ENCODE peak calls at places on chromosome 6, in six cellular contexts. A, J, I, T, M and V are unnamed samples.

GRCh38 chr6:1477432-1478090 is 88.2 kb downstream of the FOXF2 start:
- DNase-seq in A (peak), J (no peak), I (no peak), T (no peak), M (no peak), V (no peak)

GRCh38 chr6:151269318-151269995 is 29.7 kb downstream of the AKAP12 start:
- DNase-seq in A (peak), J (no peak), I (no peak), T (no peak), M (no peak), V (no peak)

GRCh38 chr6:659179-659578 is 2.3 kb upstream of the HUS1B start:
- DNase-seq in A (peak), J (no peak), I (peak), T (no peak), M (no peak), V (no peak)

GRCh38 chr6:37239511-37239910 is 18.1 kb upstream of the TBC1D22B start:
- DNase-seq in A (peak), J (no peak), I (no peak), T (no peak), M (no peak), V (no peak)

GRCh38 chr6:80363501-80363900 is 257.0 kb downstream of the BCKDHB start:
- DNase-seq in A (peak), J (no peak), I (no peak), T (no peak), M (no peak), V (no peak)

GRCh38 chr6:141874930-141875602 is 257.7 kb upstream of the GJE1 start:
- DNase-seq in A (peak), J (no peak), I (no peak), T (no peak), M (no peak), V (no peak)

GRCh38 chr6:31214516-31214915 is 44.0 kb upstream of the POU5F1 start:
- DNase-seq in A (no peak), J (no peak), I (no peak), T (no peak), M (no peak), V (no peak)

GRCh38 chr6:53119772-53120409 is 28.8 kb downstream of the GCM1 start:
- DNase-seq in A (peak), J (no peak), I (peak), T (peak), M (no peak), V (no peak)

GRCh38 chr6:4805553-4806307 is 29.5 kb downstream of the CDYL start:
- DNase-seq in A (peak), J (peak), I (peak), T (peak), M (peak), V (peak)

GRCh38 chr6:29294499-29294914 is 7.0 kb upstream of the OR14J1 start:
- DNase-seq in A (no peak), J (peak), I (no peak), T (no peak), M (no peak), V (no peak)

GRCh38 chr6:139247618-139248017 is 44.2 kb downstream of the TXLNB start:
- DNase-seq in A (no peak), J (no peak), I (no peak), T (no peak), M (no peak), V (no peak)

GRCh38 chr6:32045811-32046449 is 7.7 kb downstream of the CYP21A2 start:
- DNase-seq in A (no peak), J (no peak), I (no peak), T (no peak), M (no peak), V (no peak)

GRCh38 chr6:151023346-151023745 is 157.8 kb downstream of the MTHFD1L start:
- DNase-seq in A (no peak), J (no peak), I (no peak), T (no peak), M (no peak), V (no peak)

GRCh38 chr6:70210462-70210861 is 92.4 kb downstream of the COL9A1 start:
- DNase-seq in A (peak), J (no peak), I (no peak), T (no peak), M (no peak), V (no peak)

GRCh38 chr6:136307351-136307750 is 17.7 kb upstream of the BCLAF1 start:
- DNase-seq in A (no peak), J (no peak), I (no peak), T (no peak), M (no peak), V (no peak)

GRCh38 chr6:16130932-16131387 is 2.1 kb downstream of the MYLIP start:
- DNase-seq in A (peak), J (peak), I (no peak), T (peak), M (no peak), V (no peak)

GRCh38 chr6:26351544-26351953 is 13.4 kb upstream of the BTN3A2 start:
- DNase-seq in A (peak), J (no peak), I (no peak), T (no peak), M (no peak), V (no peak)

GRCh38 chr6:132651062-132651461 is 7.9 kb downstream of the TAAR1 start:
- DNase-seq in A (no peak), J (no peak), I (no peak), T (no peak), M (no peak), V (no peak)

GRCh38 chr6:119713903-119714302 is 364.3 kb upstream of the MAN1A1 start:
- DNase-seq in A (peak), J (no peak), I (no peak), T (no peak), M (no peak), V (no peak)

GRCh38 chr6:161922631-161923119 is 648.8 kb upstream of the AGPAT4 start:
- DNase-seq in A (peak), J (peak), I (peak), T (peak), M (no peak), V (no peak)

GRCh38 chr6:2491137-2491536 is 245.7 kb upstream of the GMDS start:
- DNase-seq in A (no peak), J (no peak), I (no peak), T (no peak), M (no peak), V (no peak)

GRCh38 chr6:32079566-32080290 is 29.4 kb downstream of the TNXB start:
- DNase-seq in A (no peak), J (no peak), I (no peak), T (no peak), M (no peak), V (no peak)

GRCh38 chr6:148395583-148396101 is 53.0 kb downstream of the SASH1 start:
- DNase-seq in A (no peak), J (no peak), I (no peak), T (no peak), M (no peak), V (no peak)

GRCh38 chr6:137977206-137977605 is 110.1 kb downstream of the TNFAIP3 start:
- DNase-seq in A (no peak), J (no peak), I (no peak), T (no peak), M (no peak), V (no peak)

GRCh38 chr6:137977814-137978213 is 110.8 kb downstream of the TNFAIP3 start:
- DNase-seq in A (no peak), J (no peak), I (no peak), T (no peak), M (no peak), V (no peak)

GRCh38 chr6:137973201-137973600 is 106.1 kb downstream of the TNFAIP3 start:
- DNase-seq in A (peak), J (no peak), I (no peak), T (no peak), M (no peak), V (no peak)

GRCh38 chr6:137976430-137976829 is 109.4 kb downstream of the TNFAIP3 start:
- DNase-seq in A (no peak), J (no peak), I (no peak), T (no peak), M (no peak), V (no peak)

GRCh38 chr6:137975058-137975940 is 108.2 kb downstream of the TNFAIP3 start:
- DNase-seq in A (peak), J (no peak), I (no peak), T (no peak), M (no peak), V (no peak)
- H3K27ac ChIP-seq in A (no peak), J (peak), I (no peak), T (no peak), M (no peak), V (no peak)

GRCh38 chr6:110710115-110710514 is 105.2 kb downstream of the CDK19 start:
- DNase-seq in A (no peak), J (no peak), I (no peak), T (no peak), M (no peak), V (no peak)

GRCh38 chr6:110703906-110704594 is 111.2 kb downstream of the CDK19 start:
- DNase-seq in A (peak), J (no peak), I (no peak), T (no peak), M (no peak), V (no peak)

GRCh38 chr6:110712238-110712637 is 103.0 kb downstream of the CDK19 start:
- DNase-seq in A (no peak), J (no peak), I (no peak), T (no peak), M (no peak), V (no peak)

GRCh38 chr6:110705543-110705942 is 109.7 kb downstream of the CDK19 start:
- DNase-seq in A (no peak), J (no peak), I (no peak), T (no peak), M (no peak), V (no peak)

DNA sequence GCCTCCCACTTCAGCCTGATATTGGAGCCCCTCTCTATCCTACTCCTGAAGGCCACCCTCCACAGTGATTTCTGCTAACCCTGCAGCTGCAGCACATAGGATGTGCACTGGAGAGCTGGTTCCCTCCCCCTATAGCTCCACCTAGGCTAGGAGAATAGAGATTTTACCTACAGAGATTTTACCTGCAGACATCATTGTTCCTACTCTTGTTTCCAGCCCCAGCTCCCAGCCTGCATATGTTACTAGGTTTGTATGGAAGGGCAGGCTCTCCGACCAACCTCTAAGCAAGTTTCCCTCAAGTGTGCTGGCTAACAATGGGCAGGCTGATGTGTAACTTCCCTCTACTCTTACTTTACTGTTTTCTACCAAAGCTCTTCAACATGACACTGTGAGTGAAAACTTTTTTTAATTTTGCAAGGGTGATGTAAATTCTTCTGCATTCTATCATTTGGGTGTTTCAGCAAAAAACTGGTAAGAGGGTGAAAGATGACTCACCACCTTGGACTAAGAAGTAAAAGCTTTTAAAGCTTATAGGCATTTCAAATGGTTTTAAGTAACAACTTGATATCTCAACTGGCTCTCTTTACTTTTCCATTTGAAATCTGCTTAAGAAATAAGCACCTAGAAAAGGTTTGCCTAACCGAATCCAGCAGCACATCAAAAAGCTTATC is 106.8 kb downstream of the CDK19 start:
- DNase-seq in A (peak), J (no peak), I (no peak), T (no peak), M (no peak), V (no peak)
- H3K27ac ChIP-seq in A (no peak), J (no peak), I (no peak), T (no peak), M (no peak), V (peak)

GRCh38 chr6:21773199-21773974 is 179.8 kb downstream of the SOX4 start:
- DNase-seq in A (no peak), J (no peak), I (no peak), T (no peak), M (no peak), V (no peak)
- H3K27ac ChIP-seq in A (peak), J (no peak), I (no peak), T (no peak), M (no peak), V (no peak)

DNA sequence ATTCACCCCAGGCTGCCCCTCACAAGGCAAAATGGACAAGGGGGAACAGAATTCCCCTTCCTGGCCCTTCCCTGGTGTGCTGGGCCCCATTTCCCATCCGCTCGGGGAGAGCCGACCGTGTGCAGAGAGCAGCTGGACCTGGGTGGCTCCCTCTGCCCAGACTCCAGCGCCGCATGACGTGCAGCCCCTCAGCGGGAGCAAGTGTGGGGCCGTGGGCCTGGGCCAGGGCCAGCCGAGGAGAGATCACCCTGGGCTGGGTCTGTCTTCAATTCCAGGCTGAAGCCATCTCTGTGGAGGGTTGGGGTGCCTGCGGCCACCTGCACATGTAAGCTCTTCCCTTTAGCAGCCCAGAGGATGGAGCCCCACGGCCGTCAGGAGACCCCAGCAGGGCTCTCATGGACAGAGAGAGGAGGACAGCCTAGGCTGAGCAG is 241.8 kb downstream of the TTLL2 start:
- DNase-seq in A (no peak), J (no peak), I (no peak), T (no peak), M (no peak), V (no peak)
- H3K27ac ChIP-seq in A (peak), J (no peak), I (no peak), T (no peak), M (no peak), V (no peak)

GRCh38 chr6:19866199-19866872 is 29.2 kb downstream of the ID4 start:
- DNase-seq in A (no peak), J (no peak), I (no peak), T (no peak), M (no peak), V (no peak)
- H3K27ac ChIP-seq in A (peak), J (no peak), I (no peak), T (no peak), M (no peak), V (no peak)

DNA sequence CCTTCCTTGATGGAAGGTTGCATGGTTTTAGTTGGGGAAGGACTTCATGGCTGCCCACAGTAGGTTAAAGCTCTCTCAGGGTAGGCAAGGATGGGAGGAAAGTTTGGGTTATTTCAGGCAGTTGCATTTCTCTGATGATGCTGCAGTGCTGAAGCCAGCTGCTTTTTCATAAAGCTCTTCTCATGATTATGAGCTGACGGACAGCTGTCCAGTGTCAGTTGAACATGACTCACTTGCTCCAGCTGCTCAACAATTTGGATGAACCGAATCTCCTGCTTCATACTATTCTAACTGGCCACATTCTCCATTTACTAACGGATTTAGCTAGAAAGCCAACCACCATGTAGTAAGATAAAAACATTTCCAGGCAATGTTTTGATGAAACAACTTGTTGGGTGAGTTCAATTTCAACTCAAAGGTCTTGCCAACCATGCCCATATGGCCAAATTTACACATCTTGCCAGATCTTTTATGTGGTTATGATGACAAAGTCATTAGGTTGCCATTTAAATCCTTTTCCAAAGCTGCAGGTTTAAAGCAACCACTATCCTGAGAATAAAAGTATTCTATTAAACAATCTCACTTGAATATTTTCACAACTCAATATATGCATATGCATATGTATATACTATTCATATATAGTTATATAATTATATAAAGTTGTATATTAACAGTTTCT is 125.9 kb downstream of the HS3ST5 start:
- DNase-seq in A (no peak), J (no peak), I (no peak), T (no peak), M (peak), V (no peak)
- H3K27ac ChIP-seq in A (no peak), J (no peak), I (no peak), T (no peak), M (no peak), V (no peak)

GRCh38 chr6:79076881-79077641 is 993 bp downstream of the PHIP start:
- DNase-seq in A (peak), J (peak), I (peak), T (peak), M (peak), V (peak)

GRCh38 chr6:79082304-79082703 is 4.2 kb upstream of the PHIP start:
- DNase-seq in A (no peak), J (no peak), I (no peak), T (no peak), M (no peak), V (no peak)

GRCh38 chr6:79077680-79078056 is 386 bp downstream of the PHIP start:
- DNase-seq in A (no peak), J (peak), I (no peak), T (peak), M (no peak), V (no peak)

GRCh38 chr6:79078057-79078969 is at the start of gene PHIP:
- DNase-seq in A (peak), J (peak), I (peak), T (peak), M (peak), V (peak)

DNA sequence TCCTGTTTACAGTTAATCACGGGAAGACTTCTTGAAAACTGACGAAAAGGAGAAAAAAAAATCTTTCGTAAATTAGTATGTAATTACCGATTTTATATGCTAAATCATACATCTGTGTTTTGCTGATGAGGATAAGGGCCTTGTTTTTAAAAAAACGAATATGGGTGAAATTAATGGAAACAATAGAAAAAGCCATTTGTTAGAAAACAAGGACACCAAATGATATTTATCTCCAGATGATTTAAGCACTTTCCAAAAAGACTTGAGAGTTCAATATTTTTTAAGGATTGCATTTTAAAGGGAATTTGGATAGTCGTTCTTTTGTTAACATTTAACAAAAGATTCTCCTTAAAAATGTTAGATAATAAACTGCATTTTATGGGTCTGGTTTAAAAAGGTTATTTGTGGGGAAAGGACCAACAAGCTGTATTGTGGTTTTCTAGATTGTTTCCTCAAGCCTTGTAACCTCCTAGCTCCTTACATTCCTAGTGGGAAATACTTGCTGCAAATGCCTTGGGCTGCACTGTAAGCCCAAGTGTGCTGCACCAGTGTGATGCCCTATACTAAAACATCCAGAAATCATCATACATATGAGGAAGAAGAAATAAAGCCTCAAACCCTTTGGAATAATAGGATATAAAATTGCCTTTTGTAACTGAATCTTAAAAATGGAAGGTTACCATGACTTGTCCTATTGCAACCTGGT is 1.5 kb upstream of the PHIP start:
- DNase-seq in A (peak), J (no peak), I (no peak), T (no peak), M (no peak), V (no peak)
- H3K27ac ChIP-seq in A (peak), J (no peak), I (no peak), T (peak), M (peak), V (peak)

GRCh38 chr6:111805511-111806181 is 67.6 kb downstream of the FYN start:
- DNase-seq in A (peak), J (no peak), I (no peak), T (no peak), M (no peak), V (no peak)
- H3K27ac ChIP-seq in A (no peak), J (peak), I (no peak), T (no peak), M (peak), V (no peak)